ENCODE peak calls at places on chromosomes 16 and 17, in six cellular contexts. I is neural progenitor cell, U is mesenchymal stem cell, L is aorta, C is keratinocyte, B is A549. P is an unnamed sample.
A peak's percentile ranks its signal among the peaks of the same experiment; 100 is the strongest.

GRCh38 chr17:42553161-42553818 is 567 bp downstream of the HSD17B1 start:
- DNase-seq in U (peak; percentile 36), I (peak; percentile 28), B (no peak), C (no peak), L (peak; percentile 78), P (no peak)

GRCh38 chr16:10949424-10949970 is 5.1 kb downstream of the CLEC16A start:
- DNase-seq in L (peak; percentile 86), I (peak; percentile 43), B (no peak), U (no peak), C (no peak), P (no peak)

GRCh38 chr16:805474-805873 is 4.9 kb upstream of the GNG13 start:
- DNase-seq in U (no peak), I (no peak), B (no peak), L (no peak), C (no peak), P (no peak)

GRCh38 chr17:10879110-10879509 is 41.2 kb upstream of the PIRT start:
- DNase-seq in C (no peak), I (peak; percentile 73), B (no peak), L (no peak), U (no peak), P (no peak)

GRCh38 chr16:89544713-89545043 is 15.8 kb upstream of the RPL13 start:
- DNase-seq in I (no peak), C (no peak), U (no peak), L (no peak), B (no peak), P (no peak)

GRCh38 chr16:63361032-63361624 is 1324.9 kb upstream of the CDH8 start:
- DNase-seq in U (peak; percentile 68), L (no peak), B (peak; percentile 14), I (peak; percentile 74), C (peak; percentile 26), P (no peak)

GRCh38 chr17:38571833-38572274 is 33.9 kb downstream of the SRCIN1 start:
- DNase-seq in I (peak; percentile 54), L (no peak), C (no peak), B (peak; percentile 44), U (no peak), P (no peak)

GRCh38 chr17:82835766-82836512 is 3.9 kb downstream of the ZNF750 start:
- DNase-seq in U (no peak), I (no peak), C (peak; percentile 92), L (peak; percentile 72), B (no peak), P (no peak)

GRCh38 chr17:32498362-32498761 is 11.6 kb downstream of the CDK5R1 start:
- DNase-seq in C (no peak), U (no peak), I (no peak), L (peak; percentile 22), B (no peak), P (no peak)

GRCh38 chr17:13864551-13864950 is 204.8 kb upstream of the COX10 start:
- DNase-seq in I (no peak), C (no peak), B (no peak), U (peak; percentile 41), L (no peak), P (no peak)

GRCh38 chr16:56558024-56558747 is 6.7 kb upstream of the MT4 start:
- DNase-seq in L (no peak), U (no peak), C (no peak), I (no peak), B (peak; percentile 22), P (peak; percentile 72)

GRCh38 chr17:39014795-39015545 is 47.8 kb upstream of the FBXO47 start:
- DNase-seq in C (no peak), L (no peak), B (no peak), U (no peak), I (no peak), P (no peak)

GRCh38 chr17:43033947-43034622 is 9.1 kb downstream of the RND2 start:
- DNase-seq in U (no peak), B (no peak), L (no peak), C (no peak), I (peak; percentile 48), P (no peak)

GRCh38 chr16:85642762-85643281 is 29.7 kb downstream of the GSE1 start:
- DNase-seq in L (no peak), C (no peak), U (no peak), I (no peak), B (no peak), P (no peak)

GRCh38 chr16:88736088-88736487 is 29.8 kb downstream of the CTU2 start:
- DNase-seq in B (no peak), U (no peak), C (no peak), I (no peak), L (no peak), P (no peak)

GRCh38 chr17:71252446-71252845 is 868.4 kb upstream of the SOX9 start:
- DNase-seq in C (no peak), L (no peak), B (no peak), I (no peak), U (no peak), P (no peak)

GRCh38 chr16:11253009-11253994 is 2.7 kb downstream of the SOCS1 start:
- DNase-seq in C (no peak), B (no peak), I (no peak), L (no peak), U (peak; percentile 60), P (no peak)

GRCh38 chr16:89290472-89290871 is 73.0 kb downstream of the ZNF778 start:
- DNase-seq in I (no peak), B (no peak), C (no peak), L (no peak), U (no peak), P (no peak)

GRCh38 chr17:41787021-41787418 is 509 bp upstream of the JUP start:
- DNase-seq in I (no peak), U (no peak), C (no peak), B (no peak), L (no peak), P (no peak)

GRCh38 chr16:89190150-89190958 is 10.0 kb downstream of the SLC22A31 start:
- DNase-seq in I (peak; percentile 5), L (peak; percentile 64), B (no peak), U (no peak), C (no peak), P (no peak)

GRCh38 chr16:11464241-11464640 is 119.0 kb downstream of the RMI2 start:
- DNase-seq in B (no peak), U (no peak), C (no peak), I (no peak), L (peak; percentile 54), P (no peak)

GRCh38 chr17:81418710-81419332 is 23.6 kb downstream of the BAHCC1 start:
- DNase-seq in U (peak; percentile 56), C (peak; percentile 92), B (no peak), L (no peak), I (no peak), P (no peak)

GRCh38 chr16:19890901-19891300 is 6.3 kb upstream of the GPRC5B start:
- DNase-seq in L (no peak), U (no peak), C (no peak), I (no peak), B (no peak), P (no peak)

GRCh38 chr17:38507436-38507835 is 79.2 kb downstream of the ARHGAP23 start:
- DNase-seq in U (no peak), L (no peak), B (no peak), C (no peak), I (peak; percentile 20), P (no peak)

GRCh38 chr17:77208217-77208808 is 67.5 kb downstream of the SEC14L1 start:
- DNase-seq in U (peak; percentile 92), I (peak; percentile 45), B (no peak), C (no peak), L (peak; percentile 37), P (peak; percentile 57)

GRCh38 chr16:84924339-84925091 is 86.8 kb downstream of the ZDHHC7 start:
- DNase-seq in C (no peak), U (no peak), L (no peak), I (no peak), B (no peak), P (no peak)

GRCh38 chr17:36934759-36935630 is 2.3 kb upstream of the LHX1 start:
- DNase-seq in L (peak; percentile 77), B (peak; percentile 83), I (peak; percentile 85), C (no peak), U (no peak), P (no peak)

GRCh38 chr16:65410801-65411200 is 288.9 kb upstream of the CDH11 start:
- DNase-seq in C (no peak), I (no peak), L (no peak), B (no peak), U (peak; percentile 84), P (peak; percentile 48)
- H3K4me1 ChIP-seq in C (peaks cover 33% of the 10 kb centered on the region), I (no peaks in the 10 kb centered on the region), L (no peaks in the 10 kb centered on the region), B (no peaks in the 10 kb centered on the region), U (no peaks in the 10 kb centered on the region), P (peaks cover 44% of the 10 kb centered on the region)

GRCh38 chr16:3518292-3518982 is 17.6 kb downstream of the CLUAP1 start:
- DNase-seq in I (no peak), B (no peak), C (no peak), U (no peak), L (no peak), P (no peak)

GRCh38 chr16:3518983-3519343 is 18.2 kb downstream of the CLUAP1 start:
- DNase-seq in L (no peak), I (no peak), C (no peak), B (no peak), U (no peak), P (no peak)

GRCh38 chr16:3520398-3520797 is 19.6 kb downstream of the CLUAP1 start:
- DNase-seq in C (no peak), U (peak; percentile 40), B (no peak), L (no peak), I (no peak), P (no peak)

GRCh38 chr16:3520861-3521260 is 20.1 kb downstream of the CLUAP1 start:
- DNase-seq in U (no peak), B (no peak), L (no peak), C (no peak), I (no peak), P (no peak)

GRCh38 chr16:3519581-3519980 is 18.8 kb downstream of the CLUAP1 start:
- DNase-seq in L (no peak), B (peak; percentile 43), C (no peak), I (no peak), U (peak; percentile 44), P (no peak)
- H3K27ac ChIP-seq in L (no peak overlapping the region), B (no peak overlapping the region), C (no peak overlapping the region), I (no peak overlapping the region), U (no peak overlapping the region), P (no peak overlapping the region)

GRCh38 chr17:61058066-61058465 is 341.6 kb upstream of the TBX2 start:
- DNase-seq in I (no peak), L (no peak), B (no peak), U (no peak), C (no peak), P (no peak)
- H3K4me3 ChIP-seq in I (no peak overlapping the region), L (no peak overlapping the region), B (no peak overlapping the region), U (no peak overlapping the region), C (no peak overlapping the region), P (no peak overlapping the region)

DNA sequence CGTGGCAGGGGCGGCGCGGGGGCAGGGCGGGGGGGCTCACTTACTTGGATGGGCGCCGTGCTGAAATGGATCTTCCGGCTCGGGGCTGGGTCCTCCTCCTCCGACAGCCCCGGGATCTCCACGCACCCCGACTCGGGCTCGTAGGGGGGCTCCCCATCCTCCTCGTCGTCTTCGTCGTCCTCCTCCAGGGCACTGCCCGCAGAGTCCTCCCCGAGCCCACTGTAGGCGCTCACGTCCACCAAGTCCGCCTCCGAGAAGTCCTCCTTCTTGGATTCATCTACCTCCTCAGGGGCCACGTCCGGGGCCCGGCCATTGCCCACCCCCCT is 1.4 kb downstream of the PPP1R9B start:
- DNase-seq in C (no peak), B (no peak), I (no peak), U (peak; percentile 14), L (no peak), P (no peak)
- H3K4me1 ChIP-seq in C (peaks cover 52% of the 10 kb centered on the region), B (peaks cover 51% of the 10 kb centered on the region), I (peaks cover 37% of the 10 kb centered on the region), U (peaks cover 55% of the 10 kb centered on the region), L (peaks cover 3% of the 10 kb centered on the region), P (peaks cover 54% of the 10 kb centered on the region)